ENCODE peak calls at places on chromosomes 6 and 20, in six cellular contexts. C is NCI-H2171; P is activated CD8-positive, alpha-beta T cell treated with anti-CD3 and anti-CD28 coated beads for 36 hours; B is iris pigment epithelial cell; J is stimulated activated CD8-positive, alpha-beta memory T cell treated with anti-CD3 and anti-CD28 coated beads, Interleukin-15, amount 100 ng/mL, for 4 hours; I is naive thymus-derived CD8-positive, alpha-beta T cell. V is an unnamed sample.

GRCh38 chr6:2589171-2589661 is 161.5 kb downstream of the MYLK4 start:
- DNase-seq in B (no peak), J (no peak), I (no peak), P (no peak), C (no peak), V (no peak)

GRCh38 chr6:82033631-82034211 is 213.8 kb downstream of the IBTK start:
- DNase-seq in P (no peak), J (no peak), C (no peak), I (no peak), B (peak), V (no peak)

GRCh38 chr20:346640-347316 is at the start of gene NRSN2:
- DNase-seq in I (no peak), J (no peak), P (peak), B (peak), C (peak), V (no peak)

GRCh38 chr6:157873735-157874344 is 50.8 kb downstream of the SNX9 start:
- DNase-seq in I (peak), B (peak), J (peak), P (peak), C (no peak), V (peak)

GRCh38 chr6:30883743-30884520 is at the start of gene DDR1:
- DNase-seq in J (no peak), P (peak), B (peak), I (peak), C (peak), V (peak)

GRCh38 chr6:30158475-30159025 is 2.5 kb downstream of the TRIM10 start:
- DNase-seq in C (no peak), I (no peak), J (no peak), P (no peak), B (no peak), V (no peak)

GRCh38 chr6:136113736-136114173 is 136.4 kb downstream of the MTFR2 start:
- DNase-seq in P (peak), C (no peak), J (no peak), I (no peak), B (peak), V (no peak)

GRCh38 chr20:63032026-63032800 is 25.4 kb upstream of the BHLHE23 start:
- DNase-seq in C (no peak), P (no peak), I (no peak), B (no peak), J (no peak), V (no peak)

GRCh38 chr20:49676581-49677291 is 36.9 kb downstream of the B4GALT5 start:
- DNase-seq in I (no peak), J (no peak), C (no peak), P (peak), B (peak), V (peak)

GRCh38 chr6:113120214-113120576 is 737.0 kb upstream of the MARCKS start:
- DNase-seq in B (peak), P (no peak), I (no peak), C (no peak), J (no peak), V (no peak)

GRCh38 chr6:39056191-39056590 is 7.6 kb downstream of the GLP1R start:
- DNase-seq in B (no peak), C (no peak), J (no peak), P (no peak), I (no peak), V (no peak)

GRCh38 chr6:37059344-37060194 is 54.1 kb downstream of the FGD2 start:
- DNase-seq in B (peak), P (peak), C (no peak), J (no peak), I (no peak), V (no peak)

GRCh38 chr20:48190757-48191156 is 405.5 kb upstream of the SULF2 start:
- DNase-seq in P (no peak), I (no peak), B (no peak), C (no peak), J (no peak), V (no peak)

GRCh38 chr6:45959534-45960195 is 56.0 kb downstream of the CLIC5 start:
- DNase-seq in I (no peak), B (peak), C (no peak), P (no peak), J (no peak), V (no peak)

GRCh38 chr6:52576392-52577021 is 353 bp downstream of the TRAM2 start:
- DNase-seq in I (peak), B (peak), P (peak), C (no peak), J (peak), V (no peak)

GRCh38 chr20:38939686-38940085 is 13.5 kb downstream of the FAM83D start:
- DNase-seq in J (no peak), I (no peak), C (no peak), P (no peak), B (no peak), V (no peak)

GRCh38 chr6:139378882-139379341 is 4.5 kb upstream of the CITED2 start:
- DNase-seq in B (peak), P (peak), J (no peak), I (no peak), C (no peak), V (no peak)

GRCh38 chr6:31116661-31117385 is 2.2 kb downstream of the PSORS1C1 start:
- DNase-seq in P (no peak), I (no peak), J (no peak), C (no peak), B (peak), V (no peak)

GRCh38 chr20:41697861-41698559 is 79.8 kb upstream of the CHD6 start:
- DNase-seq in B (peak), P (peak), J (no peak), C (peak), I (no peak), V (peak)

GRCh38 chr20:2698186-2698817 is 5.7 kb downstream of the EBF4 start:
- DNase-seq in B (no peak), I (no peak), C (no peak), P (no peak), J (no peak), V (no peak)

GRCh38 chr6:6736753-6737654 is 148.5 kb downstream of the LY86 start:
- DNase-seq in J (no peak), P (no peak), B (peak), C (no peak), I (no peak), V (no peak)

GRCh38 chr20:10949930-10950783 is 276.4 kb upstream of the JAG1 start:
- DNase-seq in B (no peak), J (no peak), I (no peak), C (no peak), P (no peak), V (no peak)

GRCh38 chr6:6907286-6907685 is 200.5 kb upstream of the RREB1 start:
- DNase-seq in C (no peak), I (no peak), J (no peak), P (no peak), B (no peak), V (no peak)

V was measured in central memory CD4-positive, alpha-beta T cell.